ENCODE peak calls at places on chromosomes 2 and 18, in five cellular contexts. O is brain microvascular endothelial cell, J is heart right ventricle, T is K562, V is stomach. A is an unnamed sample. For H3K36me3, the result is how much of the 10 kb centered on the place peaks cover.

GRCh38 chr2:20421988-20422678 is 24.7 kb upstream of the RHOB start:
- DNase-seq in T (no peak), O (peak), V (peak), J (peak), A (peak)

GRCh38 chr2:196927318-196928225 is 1.1 kb upstream of the PGAP1 start:
- DNase-seq in T (peak), J (no peak), O (peak), V (no peak), A (no peak)

GRCh38 chr18:25825066-25825465 is 265.3 kb downstream of the SS18 start:
- DNase-seq in V (no peak), T (no peak), O (no peak), J (no peak), A (no peak)

GRCh38 chr18:9570255-9570654 is 44.1 kb downstream of the PPP4R1 start:
- DNase-seq in T (no peak), J (no peak), V (no peak), O (no peak), A (no peak)

GRCh38 chr2:3377279-3377611 is 373 bp downstream of the EIPR1 start:
- DNase-seq in O (peak), V (no peak), T (peak), J (no peak), A (no peak)

GRCh38 chr2:28751956-28752607 is 452 bp downstream of the PPP1CB start:
- DNase-seq in O (no peak), J (no peak), T (peak), V (peak), A (no peak)

GRCh38 chr2:133240505-133241230 is 327.6 kb downstream of the NCKAP5 start:
- DNase-seq in T (no peak), V (no peak), O (no peak), J (no peak), A (no peak)

GRCh38 chr2:125588780-125589179 is 1067.2 kb upstream of the GYPC start:
- DNase-seq in V (no peak), J (no peak), O (no peak), T (no peak), A (no peak)

GRCh38 chr2:164839914-164840457 is 1.6 kb downstream of the COBLL1 start:
- DNase-seq in T (no peak), O (peak), V (no peak), J (no peak), A (no peak)

GRCh38 chr2:105261061-105261460 is 19.5 kb downstream of the GPR45 start:
- DNase-seq in J (no peak), O (peak), T (peak), V (no peak), A (peak)

GRCh38 chr2:147760984-147761383 is 83.8 kb upstream of the ACVR2A start:
- DNase-seq in O (no peak), J (no peak), T (no peak), V (no peak), A (no peak)

GRCh38 chr2:208175843-208176160 is 12.4 kb upstream of the CRYGA start:
- DNase-seq in T (no peak), O (no peak), V (no peak), J (no peak), A (no peak)

GRCh38 chr2:203579131-203579643 is 44.1 kb upstream of the RAPH1 start:
- DNase-seq in J (no peak), V (peak), T (no peak), O (peak), A (no peak)

GRCh38 chr2:96354492-96354891 is 18.9 kb downstream of the NCAPH start:
- DNase-seq in O (no peak), V (no peak), J (no peak), T (no peak), A (no peak)

GRCh38 chr2:212537311-212538155 is 1.1 kb downstream of the ERBB4 start:
- DNase-seq in T (no peak), O (no peak), J (peak), V (peak), A (no peak)

GRCh38 chr2:10770956-10771750 is 41.4 kb downstream of the PDIA6 start:
- DNase-seq in T (no peak), O (no peak), J (no peak), V (no peak), A (no peak)

GRCh38 chr18:906416-907170 is 1.9 kb downstream of the ADCYAP1 start:
- DNase-seq in J (no peak), V (no peak), O (no peak), T (no peak), A (no peak)

GRCh38 chr2:73839653-73840411 is 11.1 kb downstream of the STAMBP start:
- DNase-seq in O (no peak), V (no peak), J (no peak), T (no peak), A (no peak)
- TF ChIP-seq CTCF in O (no peak), V (no peak), J (no peak), T (peak), A (no peak)

DNA sequence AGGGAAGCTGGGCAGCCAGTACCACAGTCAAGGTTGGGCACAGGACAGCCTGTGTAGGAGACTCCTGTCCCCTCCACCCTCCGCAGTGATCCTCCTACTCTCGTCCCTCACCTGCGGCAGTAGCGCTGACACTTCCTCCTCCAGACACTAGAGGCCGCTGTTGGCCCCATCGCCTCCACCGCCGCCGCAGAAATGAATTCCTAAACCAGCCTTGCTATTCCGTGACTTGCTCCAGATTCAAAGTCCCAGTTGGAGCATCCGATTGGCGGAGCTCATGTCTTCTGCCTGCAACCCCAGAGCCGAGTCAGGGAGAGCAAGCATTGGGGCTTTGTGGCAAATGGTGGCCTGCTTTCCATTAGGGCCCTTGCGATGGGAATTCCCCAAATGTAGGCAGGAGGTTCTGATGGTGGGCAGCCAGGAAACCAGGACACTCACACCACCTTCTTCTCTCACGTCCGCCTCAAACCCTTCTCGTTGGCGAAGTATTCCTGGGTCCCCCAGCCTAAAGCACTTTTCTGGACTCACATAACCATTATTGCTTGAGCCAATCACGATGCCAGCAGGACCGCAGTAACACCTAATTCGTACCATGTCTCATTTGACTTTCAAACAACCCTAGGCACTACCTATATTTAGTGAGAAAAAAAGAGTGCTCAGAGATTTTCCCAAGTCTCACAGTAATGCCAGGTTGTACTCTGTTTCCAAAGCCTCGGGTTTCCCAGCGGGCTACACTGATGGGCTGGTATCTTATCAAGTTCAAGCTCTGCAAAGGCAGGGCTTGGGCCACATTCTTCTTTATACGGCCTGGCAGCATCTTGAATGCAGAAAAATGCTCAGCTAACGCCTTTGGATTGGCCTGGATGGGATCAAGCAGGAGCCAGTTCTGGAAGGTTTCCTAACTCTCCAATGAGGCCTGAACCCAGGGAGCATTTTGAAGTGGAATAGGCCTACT is 1.2 kb upstream of the DNAJB2 start:
- DNase-seq in V (peak), J (peak), O (peak), T (peak), A (peak)
- H3K4me3 ChIP-seq in V (peak), J (no peak), O (no peak), T (peak), A (no peak)

GRCh38 chr2:189799030-189799331 is 14.7 kb downstream of the PMS1 start:
- DNase-seq in O (no peak), T (no peak), J (no peak), V (no peak), A (no peak)
- H3K36me3 ChIP-seq in O (under half), T (half or more), J (half or more), V (under half), A (under half)

DNA sequence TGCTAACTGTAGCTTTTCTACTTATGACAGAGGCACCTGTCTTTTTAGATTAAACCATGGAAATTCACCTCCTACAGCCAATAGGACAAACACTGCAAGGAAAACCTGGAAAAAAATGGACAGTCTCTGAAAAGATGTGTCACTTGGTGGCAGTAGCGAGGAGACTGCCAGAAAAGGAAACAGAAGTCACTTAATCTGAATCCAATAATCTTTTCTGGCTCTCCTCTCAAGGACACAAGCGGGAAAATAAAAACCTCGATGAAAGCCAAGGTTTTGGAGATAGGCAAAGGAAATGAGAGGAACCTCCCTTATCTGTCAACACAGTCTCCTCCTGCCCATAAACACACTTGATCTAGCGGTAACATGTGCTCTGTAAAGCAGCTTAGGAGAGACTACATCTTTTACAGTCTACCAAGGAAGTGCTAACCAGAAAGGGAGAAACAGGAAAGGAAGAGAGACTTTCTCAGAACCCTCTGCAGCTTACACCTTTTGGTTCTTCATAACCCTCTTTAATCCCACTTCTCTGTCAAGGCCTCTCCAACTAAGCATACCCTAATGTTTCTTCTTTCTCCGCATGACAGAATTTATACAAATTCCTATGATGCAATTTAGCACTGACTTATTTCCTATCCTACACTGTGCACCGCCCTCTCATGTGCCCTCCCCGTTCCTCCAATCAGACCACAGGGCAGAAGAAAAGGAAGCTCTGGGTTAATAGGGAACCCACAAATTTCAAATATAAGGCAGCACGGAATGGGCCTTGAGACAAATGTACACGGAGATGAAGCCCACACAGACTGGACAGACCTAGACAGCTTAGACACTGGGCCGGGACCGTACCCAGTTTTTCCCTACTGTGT is 52.8 kb downstream of the CLASP1 start:
- DNase-seq in O (peak), J (no peak), V (no peak), T (peak), A (peak)
- TF ChIP-seq CTCF in O (peak), J (peak), V (no peak), T (peak), A (peak)

GRCh38 chr2:219626540-219626939 is 890 bp upstream of the SLC4A3 start:
- DNase-seq in T (no peak), V (no peak), O (no peak), J (no peak), A (no peak)
- H3K4me3 ChIP-seq in T (no peak), V (no peak), O (no peak), J (peak), A (no peak)

A was measured in BJ.